ENCODE peak calls at places on chromosome 18, in nine cellular contexts. W, B, Z, T, N, I, M, Q and R are unnamed samples.

GRCh38 chr18:57437782-57438668 is 2.9 kb downstream of the ONECUT2 start:
- DNase-seq in T (peak), Q (peak), Z (no peak), B (peak), W (no peak), I (peak), M (no peak), N (peak), R (peak)

GRCh38 chr18:45764000-45764686 is 40.2 kb downstream of the SLC14A1 start:
- DNase-seq in B (no peak), T (peak), Q (no peak), I (peak), W (no peak), N (no peak), Z (no peak), M (no peak), R (peak)

GRCh38 chr18:11669271-11669947 is 19.7 kb upstream of the GNAL start:
- DNase-seq in T (no peak), M (no peak), B (no peak), I (no peak), Q (no peak), W (no peak), N (no peak), Z (no peak), R (no peak)

GRCh38 chr18:7524786-7525185 is 42.3 kb upstream of the PTPRM start:
- DNase-seq in T (no peak), Q (no peak), M (peak), W (no peak), I (no peak), N (no peak), B (no peak), Z (no peak), R (peak)

GRCh38 chr18:10453885-10454772 is at the start of gene APCDD1:
- DNase-seq in Z (peak), Q (no peak), T (peak), B (peak), W (no peak), N (peak), M (peak), I (no peak), R (no peak)

GRCh38 chr18:46833899-46834298 is 77.0 kb upstream of the ST8SIA5 start:
- DNase-seq in T (no peak), M (no peak), N (no peak), I (no peak), Q (no peak), B (no peak), W (no peak), Z (no peak), R (no peak)

GRCh38 chr18:65753520-65753919 is 2.7 kb downstream of the CDH7 start:
- DNase-seq in Z (no peak), Q (no peak), I (no peak), M (no peak), T (peak), W (no peak), B (no peak), N (peak), R (no peak)

GRCh38 chr18:33914399-33914798 is 310.3 kb downstream of the NOL4 start:
- DNase-seq in W (no peak), I (peak), N (no peak), B (no peak), M (no peak), Q (no peak), Z (no peak), T (peak), R (peak)

GRCh38 chr18:23422751-23423418 is 30.2 kb upstream of the RIOK3 start:
- DNase-seq in Z (no peak), I (peak), T (peak), W (no peak), Q (no peak), N (no peak), M (no peak), B (peak), R (peak)

GRCh38 chr18:12336887-12337286 is 28.8 kb downstream of the TUBB6 start:
- DNase-seq in B (no peak), Q (no peak), W (no peak), N (no peak), T (peak), I (peak), Z (no peak), M (no peak), R (no peak)

GRCh38 chr18:79405781-79406575 is 10.2 kb downstream of the NFATC1 start:
- DNase-seq in I (no peak), W (peak), B (peak), T (no peak), M (no peak), Q (peak), N (no peak), Z (no peak), R (no peak)

GRCh38 chr18:1585881-1586488 is 681.3 kb downstream of the ADCYAP1 start:
- DNase-seq in M (no peak), Q (no peak), T (peak), I (peak), W (no peak), N (no peak), Z (no peak), B (no peak), R (peak)

GRCh38 chr18:76374330-76375281 is 120.4 kb downstream of the ZNF516 start:
- DNase-seq in Z (no peak), B (no peak), M (no peak), Q (peak), I (no peak), N (no peak), T (no peak), W (peak), R (no peak)

GRCh38 chr18:35582899-35583558 is 1.5 kb downstream of the GALNT1 start:
- DNase-seq in N (no peak), W (no peak), Q (no peak), I (no peak), Z (no peak), M (no peak), T (peak), B (no peak), R (no peak)